ENCODE peak calls at places on chromosomes 5 and 9, in five cellular contexts. A is AG10803, I is NCI-H526, C is astrocyte of the spinal cord, X is GM10248. J is an unnamed sample.

GRCh38 chr5:145867806-145868205 is 5.0 kb downstream of the GRXCR2 start:
- DNase-seq in A (no peak), C (no peak), X (no peak), I (no peak), J (no peak)

GRCh38 chr5:52950686-52951085 is 38.5 kb upstream of the ITGA2 start:
- DNase-seq in X (no peak), A (no peak), I (no peak), C (no peak), J (no peak)

GRCh38 chr9:35342221-35342620 is 147.7 kb upstream of the RUSC2 start:
- DNase-seq in A (peak), I (no peak), X (no peak), C (no peak), J (no peak)

GRCh38 chr5:170296935-170297588 is 515 bp downstream of the LCP2 start:
- DNase-seq in C (no peak), A (no peak), I (no peak), X (peak), J (no peak)

GRCh38 chr5:67814569-67815311 is 400.8 kb upstream of the PIK3R1 start:
- DNase-seq in C (no peak), I (no peak), X (no peak), A (no peak), J (no peak)

GRCh38 chr5:154478224-154478565 is at the start of gene HAND1:
- DNase-seq in I (peak), A (no peak), X (no peak), C (no peak), J (peak)

GRCh38 chr5:137566780-137567179 is 67.7 kb upstream of the SPOCK1 start:
- DNase-seq in X (no peak), I (no peak), A (peak), C (no peak), J (no peak)

GRCh38 chr5:149221326-149221725 is 50.3 kb upstream of the AFAP1L1 start:
- DNase-seq in I (no peak), A (peak), C (peak), X (no peak), J (no peak)

GRCh38 chr9:100590481-100590880 is 12.6 kb downstream of the CAVIN4 start:
- DNase-seq in X (no peak), I (no peak), A (peak), C (peak), J (no peak)

GRCh38 chr5:121462441-121462840 is 389.2 kb upstream of the FTMT start:
- DNase-seq in C (no peak), I (no peak), X (no peak), A (no peak), J (no peak)

GRCh38 chr5:16580382-16580781 is 36.4 kb downstream of the RETREG1 start:
- DNase-seq in I (no peak), A (no peak), C (peak), X (no peak), J (no peak)

GRCh38 chr9:115423646-115424045 is 305.7 kb upstream of the TNC start:
- DNase-seq in A (no peak), I (no peak), X (no peak), C (no peak), J (no peak)

GRCh38 chr9:96317335-96317980 is 15.5 kb upstream of the HSD17B3 start:
- DNase-seq in I (peak), A (peak), X (peak), C (peak), J (peak)

GRCh38 chr5:91189480-91190332 is 193.4 kb downstream of the ARRDC3 start:
- DNase-seq in X (no peak), A (peak), C (peak), I (no peak), J (peak)

GRCh38 chr9:20511680-20512079 is 110.6 kb downstream of the MLLT3 start:
- DNase-seq in I (no peak), A (no peak), C (no peak), X (no peak), J (no peak)

GRCh38 chr5:14108170-14108996 is 34.8 kb upstream of the TRIO start:
- DNase-seq in C (peak), A (peak), X (peak), I (peak), J (peak)

GRCh38 chr9:135611142-135611874 is 28.0 kb downstream of the GLT6D1 start:
- DNase-seq in I (no peak), X (no peak), A (no peak), C (no peak), J (no peak)

GRCh38 chr5:78899922-78900362 is 85.2 kb downstream of the ARSB start:
- DNase-seq in C (peak), A (peak), I (peak), X (peak), J (peak)

GRCh38 chr9:137466041-137466799 is 7.1 kb upstream of the NSMF start:
- DNase-seq in X (no peak), C (no peak), A (no peak), I (no peak), J (no peak)

GRCh38 chr5:121744577-121744976 is 107.1 kb upstream of the FTMT start:
- DNase-seq in I (no peak), X (no peak), A (no peak), C (no peak), J (no peak)

GRCh38 chr5:12675956-12676355 is 771.7 kb upstream of the CTNND2 start:
- DNase-seq in I (no peak), C (no peak), X (no peak), A (no peak), J (no peak)

GRCh38 chr5:74026310-74026709 is 400.3 kb downstream of the ARHGEF28 start:
- DNase-seq in I (no peak), X (no peak), C (no peak), A (no peak), J (no peak)

GRCh38 chr9:133976888-133977287 is 15.2 kb downstream of the VAV2 start:
- DNase-seq in A (no peak), C (no peak), I (no peak), X (no peak), J (no peak)

GRCh38 chr9:35158501-35159280 is 3.1 kb upstream of the UNC13B start:
- DNase-seq in C (no peak), A (no peak), X (no peak), I (no peak), J (no peak)

GRCh38 chr5:91111473-91112238 is 271.5 kb downstream of the ARRDC3 start:
- DNase-seq in C (no peak), I (no peak), A (peak), X (no peak), J (no peak)

GRCh38 chr5:113900831-113901230 is 387.3 kb downstream of the YTHDC2 start:
- DNase-seq in A (no peak), X (no peak), C (no peak), I (no peak), J (no peak)

J was measured in myocyte.